ENCODE peak calls at places on chromosomes 4 and X, in seven cellular contexts. One of them, this sample, is unnamed.

GRCh38 chr4:141771889-141772830 is 135.8 kb downstream of the IL15 start:
- DNase-seq in lower leg skin: no peak
- DNase-seq in choroid plexus epithelial cell: no peak
- DNase-seq in stomach: no peak
- DNase-seq in psoas muscle: no peak
- DNase-seq in cardiac fibroblast: no peak
- DNase-seq in brain microvascular endothelial cell: no peak
- DNase-seq in this sample: no peak

GRCh38 chr4:187064033-187064432 is 340.4 kb upstream of the FAT1 start:
- DNase-seq in brain microvascular endothelial cell: no peak
- DNase-seq in psoas muscle: no peak
- DNase-seq in stomach: no peak
- DNase-seq in lower leg skin: no peak
- DNase-seq in choroid plexus epithelial cell: no peak
- DNase-seq in cardiac fibroblast: no peak
- DNase-seq in this sample: no peak

GRCh38 chrX:41621236-41621651 is 67.5 kb upstream of the GPR34 start:
- DNase-seq in psoas muscle: no peak
- DNase-seq in stomach: no peak
- DNase-seq in choroid plexus epithelial cell: peak
- DNase-seq in cardiac fibroblast: peak
- DNase-seq in brain microvascular endothelial cell: peak
- DNase-seq in lower leg skin: no peak
- DNase-seq in this sample: peak

GRCh38 chr4:6561173-6561516 is 13.8 kb upstream of the MAN2B2 start:
- DNase-seq in cardiac fibroblast: no peak
- DNase-seq in brain microvascular endothelial cell: peak
- DNase-seq in lower leg skin: no peak
- DNase-seq in stomach: no peak
- DNase-seq in choroid plexus epithelial cell: peak
- DNase-seq in psoas muscle: peak
- DNase-seq in this sample: no peak

GRCh38 chrX:118652717-118653116 is 74.7 kb upstream of the IL13RA1 start:
- DNase-seq in psoas muscle: no peak
- DNase-seq in brain microvascular endothelial cell: peak
- DNase-seq in lower leg skin: no peak
- DNase-seq in stomach: peak
- DNase-seq in choroid plexus epithelial cell: no peak
- DNase-seq in cardiac fibroblast: peak
- DNase-seq in this sample: peak

GRCh38 chr4:144591401-144591800 is 54.6 kb upstream of the HHIP start:
- DNase-seq in choroid plexus epithelial cell: peak
- DNase-seq in cardiac fibroblast: peak
- DNase-seq in lower leg skin: no peak
- DNase-seq in psoas muscle: no peak
- DNase-seq in brain microvascular endothelial cell: peak
- DNase-seq in stomach: no peak
- DNase-seq in this sample: peak

GRCh38 chr4:57182132-57182874 is 72.1 kb upstream of the IGFBP7 start:
- DNase-seq in brain microvascular endothelial cell: no peak
- DNase-seq in psoas muscle: no peak
- DNase-seq in lower leg skin: peak
- DNase-seq in choroid plexus epithelial cell: no peak
- DNase-seq in stomach: no peak
- DNase-seq in cardiac fibroblast: no peak
- DNase-seq in this sample: no peak

GRCh38 chr4:8255698-8256441 is 13.7 kb upstream of the HTRA3 start:
- DNase-seq in lower leg skin: peak
- DNase-seq in psoas muscle: peak
- DNase-seq in stomach: no peak
- DNase-seq in brain microvascular endothelial cell: peak
- DNase-seq in cardiac fibroblast: peak
- DNase-seq in choroid plexus epithelial cell: no peak
- DNase-seq in this sample: no peak

GRCh38 chr4:98611649-98612317 is 46.6 kb downstream of the TSPAN5 start:
- DNase-seq in choroid plexus epithelial cell: no peak
- DNase-seq in stomach: no peak
- DNase-seq in lower leg skin: no peak
- DNase-seq in brain microvascular endothelial cell: no peak
- DNase-seq in cardiac fibroblast: no peak
- DNase-seq in psoas muscle: no peak
- DNase-seq in this sample: no peak

GRCh38 chr4:98626350-98626749 is 32.1 kb downstream of the TSPAN5 start:
- DNase-seq in psoas muscle: no peak
- DNase-seq in stomach: no peak
- DNase-seq in brain microvascular endothelial cell: peak
- DNase-seq in lower leg skin: no peak
- DNase-seq in cardiac fibroblast: peak
- DNase-seq in choroid plexus epithelial cell: peak
- DNase-seq in this sample: peak

GRCh38 chrX:119095936-119096335 is 23.1 kb downstream of the CT47C1 start:
- DNase-seq in cardiac fibroblast: no peak
- DNase-seq in brain microvascular endothelial cell: no peak
- DNase-seq in psoas muscle: no peak
- DNase-seq in choroid plexus epithelial cell: no peak
- DNase-seq in stomach: no peak
- DNase-seq in lower leg skin: no peak
- DNase-seq in this sample: no peak

GRCh38 chrX:1442724-1443367 is 9.9 kb downstream of the ASMTL start:
- DNase-seq in brain microvascular endothelial cell: no peak
- DNase-seq in lower leg skin: no peak
- DNase-seq in choroid plexus epithelial cell: no peak
- DNase-seq in stomach: no peak
- DNase-seq in cardiac fibroblast: no peak
- DNase-seq in psoas muscle: no peak
- DNase-seq in this sample: no peak

GRCh38 chr4:76657443-76657842 is 222.4 kb downstream of the SHROOM3 start:
- DNase-seq in choroid plexus epithelial cell: no peak
- DNase-seq in stomach: no peak
- DNase-seq in lower leg skin: no peak
- DNase-seq in cardiac fibroblast: no peak
- DNase-seq in psoas muscle: no peak
- DNase-seq in brain microvascular endothelial cell: no peak
- DNase-seq in this sample: no peak

GRCh38 chrX:18873189-18873791 is 110.6 kb downstream of the PHKA2 start:
- DNase-seq in choroid plexus epithelial cell: peak
- DNase-seq in lower leg skin: no peak
- DNase-seq in cardiac fibroblast: peak
- DNase-seq in stomach: no peak
- DNase-seq in brain microvascular endothelial cell: peak
- DNase-seq in psoas muscle: peak
- DNase-seq in this sample: peak

GRCh38 chr4:74258949-74259348 is 49.3 kb upstream of the EPGN start:
- DNase-seq in choroid plexus epithelial cell: peak
- DNase-seq in cardiac fibroblast: peak
- DNase-seq in brain microvascular endothelial cell: peak
- DNase-seq in stomach: peak
- DNase-seq in psoas muscle: no peak
- DNase-seq in lower leg skin: no peak
- DNase-seq in this sample: peak

GRCh38 chr4:42715807-42716482 is 59.0 kb upstream of the ATP8A1 start:
- DNase-seq in brain microvascular endothelial cell: no peak
- DNase-seq in cardiac fibroblast: no peak
- DNase-seq in psoas muscle: no peak
- DNase-seq in choroid plexus epithelial cell: no peak
- DNase-seq in stomach: no peak
- DNase-seq in lower leg skin: no peak
- DNase-seq in this sample: no peak

GRCh38 chrX:155293771-155294170 is 29.5 kb upstream of the RAB39B start:
- DNase-seq in choroid plexus epithelial cell: no peak
- DNase-seq in stomach: no peak
- DNase-seq in lower leg skin: no peak
- DNase-seq in cardiac fibroblast: no peak
- DNase-seq in brain microvascular endothelial cell: no peak
- DNase-seq in psoas muscle: no peak
- DNase-seq in this sample: no peak

GRCh38 chr4:2288051-2288541 is 26.2 kb upstream of the MXD4 start:
- DNase-seq in psoas muscle: no peak
- DNase-seq in lower leg skin: no peak
- DNase-seq in brain microvascular endothelial cell: no peak
- DNase-seq in stomach: no peak
- DNase-seq in choroid plexus epithelial cell: no peak
- DNase-seq in cardiac fibroblast: no peak
- DNase-seq in this sample: no peak

GRCh38 chrX:48676893-48677270 is 6.7 kb upstream of the WAS start:
- DNase-seq in brain microvascular endothelial cell: no peak
- DNase-seq in choroid plexus epithelial cell: no peak
- DNase-seq in stomach: no peak
- DNase-seq in lower leg skin: no peak
- DNase-seq in psoas muscle: no peak
- DNase-seq in cardiac fibroblast: no peak
- DNase-seq in this sample: no peak

DNA sequence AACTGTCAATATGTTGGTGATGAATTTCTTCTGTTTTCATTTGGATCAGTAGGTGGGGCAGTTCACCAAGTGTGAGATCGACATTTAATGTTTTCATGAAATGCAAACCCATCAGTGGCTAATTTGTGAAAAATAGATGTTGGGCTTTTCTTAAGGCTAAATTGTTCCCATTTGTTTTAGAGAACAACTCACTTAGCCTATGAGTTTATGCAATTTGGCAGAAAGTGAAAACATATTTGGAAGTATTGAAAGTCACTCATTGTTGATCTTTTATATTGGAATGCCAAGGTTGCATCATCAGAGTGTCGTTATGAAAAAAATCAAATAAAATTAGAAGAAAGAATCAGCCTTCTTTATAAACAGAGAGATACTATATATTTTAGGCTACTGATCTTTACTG is 132.4 kb downstream of the RPA4 start:
- DNase-seq in brain microvascular endothelial cell: no peak
- DNase-seq in choroid plexus epithelial cell: peak
- DNase-seq in psoas muscle: no peak
- DNase-seq in stomach: no peak
- DNase-seq in lower leg skin: no peak
- DNase-seq in cardiac fibroblast: no peak
- DNase-seq in this sample: no peak
- TF ChIP-seq CTCF in brain microvascular endothelial cell: no peak
- TF ChIP-seq CTCF in choroid plexus epithelial cell: no peak
- TF ChIP-seq CTCF in psoas muscle: no peak
- TF ChIP-seq CTCF in stomach: no peak
- TF ChIP-seq CTCF in lower leg skin: no peak
- TF ChIP-seq CTCF in cardiac fibroblast: no peak
- TF ChIP-seq CTCF in this sample: no peak

GRCh38 chr4:146122398-146122797 is 53.1 kb upstream of the LSM6 start:
- DNase-seq in choroid plexus epithelial cell: no peak
- DNase-seq in brain microvascular endothelial cell: no peak
- DNase-seq in cardiac fibroblast: no peak
- DNase-seq in lower leg skin: no peak
- DNase-seq in stomach: no peak
- DNase-seq in psoas muscle: no peak
- DNase-seq in this sample: no peak

GRCh38 chr4:146124023-146124680 is 51.4 kb upstream of the LSM6 start:
- DNase-seq in psoas muscle: no peak
- DNase-seq in brain microvascular endothelial cell: no peak
- DNase-seq in lower leg skin: no peak
- DNase-seq in choroid plexus epithelial cell: no peak
- DNase-seq in stomach: no peak
- DNase-seq in cardiac fibroblast: no peak
- DNase-seq in this sample: no peak

GRCh38 chr4:146121757-146122156 is 53.8 kb upstream of the LSM6 start:
- DNase-seq in cardiac fibroblast: no peak
- DNase-seq in lower leg skin: no peak
- DNase-seq in choroid plexus epithelial cell: no peak
- DNase-seq in brain microvascular endothelial cell: no peak
- DNase-seq in stomach: no peak
- DNase-seq in psoas muscle: no peak
- DNase-seq in this sample: peak

GRCh38 chr4:146123231-146123630 is 52.3 kb upstream of the LSM6 start:
- DNase-seq in brain microvascular endothelial cell: no peak
- DNase-seq in psoas muscle: no peak
- DNase-seq in stomach: no peak
- DNase-seq in cardiac fibroblast: no peak
- DNase-seq in choroid plexus epithelial cell: no peak
- DNase-seq in lower leg skin: no peak
- DNase-seq in this sample: no peak

DNA sequence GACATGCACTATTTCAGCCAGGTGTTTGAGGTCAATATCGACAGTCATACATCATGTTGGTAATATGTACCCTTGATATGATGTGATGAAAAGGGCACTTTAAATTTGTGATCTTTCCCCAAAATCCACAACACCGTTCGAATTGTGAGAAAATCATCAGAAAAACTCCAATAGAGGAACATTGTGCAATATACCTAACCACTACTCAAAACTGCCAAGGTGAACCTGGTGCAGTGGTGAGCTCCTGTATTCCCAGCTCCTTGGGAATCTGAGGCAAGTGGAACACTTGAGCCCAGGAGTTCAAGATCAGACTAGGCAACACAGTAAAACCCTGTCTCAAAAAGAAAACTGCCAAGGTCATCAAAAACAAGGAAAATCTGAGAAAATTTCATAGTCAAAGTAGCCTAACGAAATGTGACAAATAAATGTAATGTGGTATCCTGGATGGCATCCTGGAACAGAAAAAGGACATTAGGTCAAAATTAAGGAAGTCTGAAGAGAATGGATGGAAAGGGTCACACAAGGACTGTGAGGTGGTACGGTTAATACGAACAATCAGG is 55.6 kb upstream of the LSM6 start:
- DNase-seq in psoas muscle: no peak
- DNase-seq in choroid plexus epithelial cell: no peak
- DNase-seq in lower leg skin: no peak
- DNase-seq in brain microvascular endothelial cell: no peak
- DNase-seq in cardiac fibroblast: no peak
- DNase-seq in stomach: no peak
- DNase-seq in this sample: no peak
- H3K4me3 ChIP-seq in psoas muscle: no peak
- H3K4me3 ChIP-seq in choroid plexus epithelial cell: no peak
- H3K4me3 ChIP-seq in lower leg skin: no peak
- H3K4me3 ChIP-seq in brain microvascular endothelial cell: no peak
- H3K4me3 ChIP-seq in cardiac fibroblast: no peak
- H3K4me3 ChIP-seq in stomach: no peak
- H3K4me3 ChIP-seq in this sample: no peak

GRCh38 chrX:84729809-84730208 is 227.6 kb upstream of the HDX start:
- DNase-seq in cardiac fibroblast: peak
- DNase-seq in choroid plexus epithelial cell: peak
- DNase-seq in psoas muscle: no peak
- DNase-seq in stomach: no peak
- DNase-seq in lower leg skin: no peak
- DNase-seq in brain microvascular endothelial cell: no peak
- DNase-seq in this sample: peak
- TF ChIP-seq CTCF in cardiac fibroblast: peak
- TF ChIP-seq CTCF in choroid plexus epithelial cell: peak
- TF ChIP-seq CTCF in psoas muscle: peak
- TF ChIP-seq CTCF in stomach: peak
- TF ChIP-seq CTCF in lower leg skin: no peak
- TF ChIP-seq CTCF in brain microvascular endothelial cell: peak
- TF ChIP-seq CTCF in this sample: peak

GRCh38 chr4:183906736-183907651 is 1.9 kb downstream of the STOX2 start:
- DNase-seq in lower leg skin: no peak
- DNase-seq in choroid plexus epithelial cell: no peak
- DNase-seq in psoas muscle: no peak
- DNase-seq in stomach: no peak
- DNase-seq in brain microvascular endothelial cell: no peak
- DNase-seq in cardiac fibroblast: no peak
- DNase-seq in this sample: no peak
- H3K4me3 ChIP-seq in lower leg skin: no peak
- H3K4me3 ChIP-seq in choroid plexus epithelial cell: no peak
- H3K4me3 ChIP-seq in psoas muscle: peak
- H3K4me3 ChIP-seq in stomach: peak
- H3K4me3 ChIP-seq in brain microvascular endothelial cell: peak
- H3K4me3 ChIP-seq in cardiac fibroblast: no peak
- H3K4me3 ChIP-seq in this sample: peak

This sample was measured in fibroblast of pulmonary artery.